ENCODE peak calls at places on chromosomes 6 and 20, in eight cellular contexts. T is fibroblast of the conjunctiva; W is HT-29; J is mesothelial cell of epicardium; C is mucosa of descending colon; E is NCI-H1436; B is C1 segment of cervical spinal cord; Q is stimulated activated CD4-positive, alpha-beta T cell treated with anti-CD3 and anti-CD28 coated beads, Interleukin-2, amount 100 ng/mL, for 24 hours. U is an unnamed sample.

GRCh38 chr6:53573299-53573698 is 28.4 kb upstream of the GCLC start:
- DNase-seq in Q (no peak), T (no peak), C (no peak), W (no peak), J (no peak), B (no peak), E (no peak), U (no peak)

GRCh38 chr6:109477725-109478124 is 5.3 kb downstream of the ZBTB24 start:
- DNase-seq in C (no peak), Q (no peak), J (no peak), E (no peak), W (no peak), B (no peak), T (no peak), U (no peak)

GRCh38 chr6:3769610-3770009 is 18.1 kb upstream of the PXDC1 start:
- DNase-seq in Q (no peak), B (no peak), E (no peak), J (no peak), C (no peak), T (no peak), W (no peak), U (no peak)

GRCh38 chr6:169058634-169059033 is 195.0 kb downstream of the THBS2 start:
- DNase-seq in W (no peak), J (no peak), C (no peak), B (no peak), E (no peak), T (no peak), Q (no peak), U (no peak)

GRCh38 chr6:79257381-79258205 is 23.1 kb upstream of the HMGN3 start:
- DNase-seq in W (no peak), Q (no peak), C (no peak), B (no peak), T (no peak), J (no peak), E (no peak), U (no peak)

GRCh38 chr20:37986873-37987601 is 46.2 kb downstream of the TTI1 start:
- DNase-seq in J (peak; percentile 37), C (no peak), B (peak; percentile 32), W (peak; percentile 38), Q (no peak), T (no peak), E (peak; percentile 3), U (no peak)

GRCh38 chr6:85802162-85802561 is 159.5 kb upstream of the SYNCRIP start:
- DNase-seq in B (no peak), Q (no peak), W (no peak), J (no peak), T (no peak), E (no peak), C (no peak), U (no peak)

GRCh38 chr6:30145818-30146217 is 9.9 kb downstream of the TRIM40 start:
- DNase-seq in E (no peak), C (no peak), B (no peak), Q (no peak), T (no peak), J (no peak), W (no peak), U (no peak)

GRCh38 chr20:50675671-50676376 is 15.5 kb downstream of the RIPOR3 start:
- DNase-seq in T (no peak), B (no peak), J (no peak), Q (no peak), W (no peak), C (no peak), E (no peak), U (no peak)

U was measured in natural killer cell treated with Interleukin-12 subunit alpha and Interleukin-12 subunit beta and Interleukin-15 and Interleukin-18, amount 100 ng/mL, for 72 hours.